ENCODE peak calls at places on chromosomes 1 and 21, in eight cellular contexts. H is HTR-8/SVneo; O is anterior cingulate cortex; R is small intestine; B is stimulated activated CD4-positive, alpha-beta T cell treated with anti-CD3 and anti-CD28 coated beads, Interleukin-4, amount 100 ng/mL, for 4 hours; J is H54; V is psoas muscle; G is NCI-H2081. U is an unnamed sample.

GRCh38 chr1:10691740-10692125 is 104.7 kb downstream of the CASZ1 start:
- DNase-seq in H (no peak), O (no peak), V (no peak), J (no peak), R (peak; percentile 79), B (peak; percentile 14), G (no peak), U (peak; percentile 63)

GRCh38 chr1:158145173-158145719 is 35.4 kb upstream of the CD1D start:
- DNase-seq in V (peak; percentile 44), B (no peak), J (no peak), O (peak; percentile 33), R (no peak), G (no peak), H (peak; percentile 24), U (no peak)

GRCh38 chr1:156608981-156609380 is 7.7 kb upstream of the GPATCH4 start:
- DNase-seq in G (peak; percentile 79), B (peak; percentile 51), R (peak; percentile 58), O (no peak), H (peak; percentile 33), J (no peak), V (no peak), U (no peak)

GRCh38 chr1:100868364-100868995 is 26.2 kb downstream of the EXTL2 start:
- DNase-seq in O (no peak), R (peak; percentile 35), B (no peak), J (no peak), G (no peak), H (no peak), V (no peak), U (no peak)

GRCh38 chr1:36411674-36412648 is 14.3 kb upstream of the LSM10 start:
- DNase-seq in H (no peak), V (no peak), G (no peak), J (no peak), R (peak; percentile 54), O (no peak), B (no peak), U (no peak)

GRCh38 chr1:86866665-86867064 is 47.3 kb downstream of the SELENOF start:
- DNase-seq in R (no peak), O (no peak), J (no peak), V (no peak), H (no peak), B (no peak), G (no peak), U (no peak)

GRCh38 chr1:93707956-93708355 is 26.3 kb upstream of the BCAR3 start:
- DNase-seq in O (no peak), V (no peak), J (no peak), G (no peak), R (no peak), B (peak; percentile 34), H (no peak), U (no peak)

GRCh38 chr1:159779403-159779851 is 1.3 kb upstream of the DUSP23 start:
- DNase-seq in H (no peak), V (peak; percentile 62), J (no peak), G (no peak), R (no peak), B (no peak), O (no peak), U (no peak)

GRCh38 chr1:100785399-100786082 is 66.0 kb downstream of the VCAM1 start:
- DNase-seq in B (no peak), R (no peak), G (no peak), O (no peak), H (no peak), V (no peak), J (no peak), U (no peak)

GRCh38 chr21:37528150-37528937 is 161.8 kb downstream of the DYRK1A start:
- DNase-seq in O (no peak), V (no peak), H (no peak), B (no peak), J (no peak), G (no peak), R (no peak), U (no peak)

GRCh38 chr1:221961532-221962292 is 219.8 kb upstream of the DUSP10 start:
- DNase-seq in O (no peak), J (peak; percentile 46), B (no peak), R (peak; percentile 24), V (no peak), G (no peak), H (peak; percentile 38), U (peak; percentile 33)

GRCh38 chr21:14259669-14260458 is 43.9 kb downstream of the RBM11 start:
- DNase-seq in R (peak; percentile 80), O (no peak), H (peak; percentile 39), B (no peak), J (no peak), V (no peak), G (no peak), U (peak; percentile 9)

GRCh38 chr1:7294636-7295035 is 476.5 kb upstream of the VAMP3 start:
- DNase-seq in J (no peak), G (no peak), V (no peak), H (no peak), B (no peak), O (no peak), R (no peak), U (no peak)

GRCh38 chr1:58035523-58035922 is 511.0 kb downstream of the OMA1 start:
- DNase-seq in G (no peak), B (no peak), H (no peak), J (no peak), R (no peak), O (no peak), V (no peak), U (no peak)

U was measured in hepatic stellate cell.